ENCODE peak calls at places on chromosomes 12 and 14, in eight cellular contexts. M is mammary epithelial cell; V is CD8-positive, alpha-beta T cell; J is IMR-90; W is fibroblast of lung; K is cardiac muscle cell; Z is aorta; U is heart right ventricle. B is an unnamed sample. For H3K27me3 and H3K36me3, the result is how much of the 10 kb centered on the place peaks cover.

GRCh38 chr12:56634242-56634836 is 4.2 kb upstream of the BAZ2A start:
- DNase-seq in J (no peak), Z (no peak), W (no peak), U (no peak), V (peak), K (peak), M (peak), B (no peak)

GRCh38 chr12:64431791-64432190 is 20.1 kb upstream of the TBK1 start:
- DNase-seq in W (peak), M (no peak), Z (no peak), K (no peak), J (peak), U (no peak), V (no peak), B (no peak)

GRCh38 chr14:50421499-50421898 is 24.8 kb upstream of the CDKL1 start:
- DNase-seq in W (no peak), U (no peak), K (no peak), J (no peak), Z (no peak), M (no peak), V (no peak), B (no peak)

GRCh38 chr14:93346926-93347721 is at the start of gene COX8C:
- DNase-seq in U (no peak), Z (no peak), K (no peak), V (no peak), J (no peak), W (no peak), M (no peak), B (no peak)

GRCh38 chr12:26153421-26154154 is 28.8 kb upstream of the BHLHE41 start:
- DNase-seq in U (no peak), M (peak), J (peak), K (peak), Z (no peak), W (peak), V (no peak), B (peak)

GRCh38 chr14:23559010-23559920 is 3.2 kb downstream of the THTPA start:
- DNase-seq in Z (no peak), U (peak), M (no peak), W (peak), V (peak), K (peak), J (peak), B (peak)

GRCh38 chr14:69231486-69231885 is 28.5 kb upstream of the GALNT16 start:
- DNase-seq in M (no peak), Z (no peak), J (no peak), W (no peak), U (no peak), K (peak), V (no peak), B (no peak)

GRCh38 chr12:62522984-62523383 is 56.4 kb downstream of the MON2 start:
- DNase-seq in V (no peak), W (no peak), U (no peak), M (no peak), Z (no peak), J (peak), K (peak), B (no peak)

GRCh38 chr14:36829547-36829946 is 167.9 kb downstream of the PAX9 start:
- DNase-seq in W (no peak), K (peak), V (no peak), M (no peak), J (no peak), Z (no peak), U (no peak), B (no peak)

GRCh38 chr14:51004801-51005526 is 60.7 kb upstream of the PYGL start:
- DNase-seq in V (no peak), M (peak), Z (no peak), K (peak), U (no peak), W (peak), J (peak), B (peak)

GRCh38 chr12:75260316-75260715 is 50.7 kb upstream of the KCNC2 start:
- DNase-seq in W (no peak), U (no peak), K (no peak), M (peak), V (no peak), J (no peak), Z (no peak), B (no peak)

GRCh38 chr12:122099280-122099749 is 20.8 kb downstream of the MLXIP start:
- DNase-seq in V (no peak), W (no peak), Z (no peak), U (no peak), M (no peak), K (no peak), J (no peak), B (no peak)

GRCh38 chr12:54984602-54985376 is at the start of gene TESPA1:
- DNase-seq in W (no peak), Z (peak), J (no peak), V (peak), U (peak), M (no peak), K (no peak), B (no peak)

GRCh38 chr12:15629108-15629507 is 160.1 kb downstream of the EPS8 start:
- DNase-seq in W (peak), V (no peak), M (peak), K (peak), U (peak), J (peak), Z (peak), B (peak)

GRCh38 chr12:31594681-31595080 is 3.7 kb upstream of the DENND5B start:
- DNase-seq in J (peak), M (no peak), Z (no peak), V (no peak), W (no peak), U (no peak), K (peak), B (no peak)

GRCh38 chr12:105967038-105967776 is 171.5 kb downstream of the NUAK1 start:
- DNase-seq in V (no peak), J (peak), K (no peak), M (no peak), U (no peak), Z (no peak), W (peak), B (peak)

GRCh38 chr12:128339669-128340068 is 72.7 kb downstream of the TMEM132C start:
- DNase-seq in W (no peak), K (no peak), M (no peak), Z (no peak), J (no peak), V (no peak), U (no peak), B (no peak)

GRCh38 chr12:74644681-74645080 is 107.0 kb downstream of the ATXN7L3B start:
- DNase-seq in M (no peak), K (no peak), Z (no peak), J (no peak), V (no peak), W (no peak), U (no peak), B (no peak)

GRCh38 chr12:56628671-56629458 is 1.3 kb downstream of the BAZ2A start:
- DNase-seq in Z (peak), K (peak), U (peak), W (peak), M (peak), V (peak), J (peak), B (peak)

GRCh38 chr14:70257526-70257925 is 68.8 kb upstream of the SLC8A3 start:
- DNase-seq in M (peak), Z (no peak), J (no peak), K (no peak), U (no peak), W (no peak), V (no peak), B (no peak)

GRCh38 chr14:74562515-74563232 is 49.4 kb downstream of the LTBP2 start:
- DNase-seq in M (no peak), V (no peak), Z (no peak), W (peak), U (no peak), K (no peak), J (peak), B (no peak)

GRCh38 chr12:111441107-111441928 is 35.6 kb downstream of the SH2B3 start:
- DNase-seq in V (no peak), J (no peak), K (no peak), U (no peak), M (no peak), Z (no peak), W (no peak), B (no peak)

GRCh38 chr12:107379852-107380567 is 286.7 kb upstream of the CRY1 start:
- DNase-seq in K (no peak), W (peak), Z (no peak), U (no peak), J (peak), M (peak), V (no peak), B (peak)

GRCh38 chr12:109433618-109434017 is 43.5 kb downstream of the KCTD10 start:
- DNase-seq in M (no peak), Z (no peak), W (no peak), U (peak), K (peak), J (no peak), V (no peak), B (no peak)

GRCh38 chr12:80712866-80713265 is 3.8 kb upstream of the MYF5 start:
- DNase-seq in V (no peak), J (no peak), M (no peak), W (no peak), U (no peak), Z (no peak), K (no peak), B (no peak)

GRCh38 chr14:22556021-22556989 is 32.7 kb downstream of the DAD1 start:
- DNase-seq in W (peak), M (peak), V (peak), K (no peak), U (peak), J (peak), Z (peak), B (peak)

GRCh38 chr14:101903111-101903561 is 61.2 kb upstream of the DYNC1H1 start:
- DNase-seq in W (no peak), J (no peak), Z (no peak), V (no peak), K (no peak), M (no peak), U (peak), B (no peak)

GRCh38 chr12:112590281-112590680 is 171.5 kb downstream of the PTPN11 start:
- DNase-seq in J (no peak), U (no peak), K (no peak), M (no peak), Z (no peak), V (no peak), W (no peak), B (no peak)
- H3K27me3 ChIP-seq in J (under half), U (under half), K (under half), M (under half), Z (under half), V (under half), W (under half), B (under half)

GRCh38 chr14:77554207-77554606 is 55.6 kb upstream of the ISM2 start:
- DNase-seq in J (no peak), W (no peak), M (no peak), U (no peak), V (no peak), Z (no peak), K (no peak), B (no peak)

GRCh38 chr14:77559381-77559780 is 57.1 kb downstream of the SPTLC2 start:
- DNase-seq in Z (no peak), J (no peak), K (no peak), V (no peak), M (no peak), U (no peak), W (no peak), B (no peak)

GRCh38 chr14:77554816-77555599 is 56.4 kb upstream of the ISM2 start:
- DNase-seq in W (no peak), M (no peak), U (no peak), K (no peak), Z (no peak), V (no peak), J (no peak), B (no peak)

GRCh38 chr14:77556946-77557345 is 58.3 kb upstream of the ISM2 start:
- DNase-seq in U (no peak), V (no peak), J (no peak), Z (no peak), M (no peak), W (no peak), K (no peak), B (no peak)

DNA sequence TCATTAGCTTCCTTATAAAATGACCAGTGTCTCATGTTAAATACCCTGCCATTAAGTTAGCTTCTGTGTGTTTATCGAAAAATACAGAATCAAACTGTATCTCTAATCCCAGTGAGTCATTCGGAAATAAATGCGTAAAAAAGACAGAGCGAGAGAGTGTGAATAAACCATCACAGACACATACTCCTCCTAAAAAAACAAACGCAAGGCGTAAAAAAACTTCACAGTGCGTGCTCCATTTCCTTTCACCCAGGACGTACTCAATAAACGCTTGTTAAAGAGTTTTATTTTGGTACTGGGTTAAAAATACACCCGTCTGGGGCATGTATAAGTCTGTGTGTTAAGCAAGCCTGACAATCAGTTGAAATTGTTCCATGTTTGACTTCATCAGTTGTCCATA is 58.8 kb upstream of the ISM2 start:
- DNase-seq in J (no peak), U (no peak), K (no peak), Z (no peak), M (no peak), V (no peak), W (no peak), B (no peak)
- H3K27ac ChIP-seq in J (no peak), U (no peak), K (no peak), Z (no peak), M (no peak), V (no peak), W (no peak), B (peak)

GRCh38 chr12:131491887-131492490 is 218.9 kb upstream of the SFSWAP start:
- DNase-seq in V (no peak), J (no peak), Z (no peak), W (no peak), U (no peak), M (no peak), K (no peak), B (no peak)

GRCh38 chr12:131493068-131493826 is 217.6 kb upstream of the SFSWAP start:
- DNase-seq in J (no peak), V (no peak), M (no peak), K (no peak), W (no peak), Z (no peak), U (no peak), B (no peak)

GRCh38 chr12:131494141-131494733 is 216.7 kb upstream of the SFSWAP start:
- DNase-seq in U (no peak), W (no peak), K (no peak), Z (no peak), V (no peak), J (no peak), M (no peak), B (no peak)

GRCh38 chr12:131489718-131490117 is 221.2 kb upstream of the SFSWAP start:
- DNase-seq in V (no peak), W (no peak), J (no peak), M (no peak), Z (no peak), K (no peak), U (no peak), B (no peak)

DNA sequence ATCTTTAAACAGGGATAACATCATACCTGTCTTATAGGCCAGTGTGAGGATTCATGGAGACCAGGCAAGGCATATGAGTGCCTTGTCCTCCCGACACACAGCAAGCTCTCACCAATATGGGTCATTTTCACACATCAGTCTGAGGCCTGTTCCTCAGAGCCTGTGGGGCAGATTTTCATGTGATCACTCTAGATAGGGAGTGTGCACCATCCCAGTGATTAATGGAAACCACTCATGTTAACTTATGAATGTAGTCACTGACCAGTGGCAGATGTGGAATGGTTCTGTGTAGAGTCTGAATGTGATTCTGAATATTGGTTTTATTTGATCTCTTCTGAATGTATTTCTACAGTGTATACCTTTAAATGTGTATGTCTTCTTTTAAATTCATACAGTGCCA is 219.7 kb upstream of the SFSWAP start:
- DNase-seq in M (no peak), U (no peak), J (no peak), V (no peak), K (no peak), Z (no peak), W (no peak), B (no peak)
- H3K36me3 ChIP-seq in M (under half), U (under half), J (under half), V (under half), K (under half), Z (under half), W (under half), B (under half)

DNA sequence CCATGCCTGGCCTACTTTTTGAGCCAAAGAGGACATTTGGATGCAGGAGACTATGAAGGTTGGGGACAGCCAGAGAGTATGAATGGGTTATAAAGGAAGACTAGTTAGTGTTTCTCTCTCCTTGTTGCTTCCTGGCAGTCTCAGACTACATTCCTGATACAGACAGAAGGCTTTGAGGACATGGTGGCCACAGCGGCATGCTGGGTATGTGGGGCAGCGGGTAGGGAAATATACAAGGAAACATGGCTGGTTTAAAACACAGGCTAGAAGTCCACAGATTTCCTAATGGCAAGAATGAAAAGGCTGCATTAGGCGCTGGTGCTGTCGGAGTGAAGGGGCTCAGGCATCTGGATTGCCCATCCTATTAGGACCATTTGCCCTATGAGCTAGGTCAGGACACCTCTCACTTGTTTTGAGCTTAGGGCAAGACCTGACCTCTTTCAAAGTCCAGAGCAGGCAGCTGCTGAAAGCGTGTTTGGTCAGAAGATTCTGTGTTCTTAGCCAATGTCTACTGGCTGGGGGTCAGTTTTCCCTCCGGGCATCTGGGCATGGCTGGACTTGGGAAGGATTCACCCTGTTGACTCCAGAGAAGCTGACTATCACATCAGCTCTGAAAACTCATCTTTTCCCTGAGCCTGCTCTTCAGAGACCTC is 20.1 kb upstream of the FBXO21 start:
- DNase-seq in K (no peak), Z (no peak), M (no peak), J (no peak), V (no peak), W (no peak), U (no peak), B (no peak)
- H3K27me3 ChIP-seq in K (under half), Z (under half), M (under half), J (under half), V (under half), W (under half), U (under half), B (under half)